ENCODE peak calls at places on chromosomes 12 and 14, in four cellular contexts. One of them, this sample, is unnamed.

GRCh38 chr12:32501835-32502333 is 102.5 kb downstream of the FGD4 start:
- DNase-seq in PC-3: no peak
- DNase-seq in OCI-LY7: no peak
- DNase-seq in BJ: peak; percentile 37
- DNase-seq in this sample: peak; percentile 39

GRCh38 chr14:66365388-66365787 is 120.8 kb upstream of the CCDC196 start:
- DNase-seq in PC-3: no peak
- DNase-seq in OCI-LY7: no peak
- DNase-seq in BJ: no peak
- DNase-seq in this sample: no peak

GRCh38 chr14:71478542-71478941 is 453.7 kb upstream of the RGS6 start:
- DNase-seq in PC-3: no peak
- DNase-seq in OCI-LY7: peak; percentile 7
- DNase-seq in BJ: no peak
- DNase-seq in this sample: peak; percentile 41

GRCh38 chr12:27284751-27285150 is 40.7 kb downstream of the STK38L start:
- DNase-seq in PC-3: peak; percentile 57
- DNase-seq in OCI-LY7: no peak
- DNase-seq in BJ: peak; percentile 16
- DNase-seq in this sample: peak; percentile 55

GRCh38 chr12:58564721-58565120 is 355.6 kb downstream of the LRIG3 start:
- DNase-seq in PC-3: peak; percentile 27
- DNase-seq in OCI-LY7: no peak
- DNase-seq in BJ: no peak
- DNase-seq in this sample: no peak

GRCh38 chr12:34397591-34398365 is 375.5 kb downstream of the ALG10 start:
- DNase-seq in PC-3: no peak
- DNase-seq in OCI-LY7: no peak
- DNase-seq in BJ: no peak
- DNase-seq in this sample: no peak

GRCh38 chr14:31128601-31129526 is 78.7 kb downstream of the HECTD1 start:
- DNase-seq in PC-3: no peak
- DNase-seq in OCI-LY7: peak; percentile 55
- DNase-seq in BJ: no peak
- DNase-seq in this sample: no peak

GRCh38 chr12:77724367-77724957 is 106.2 kb upstream of the NAV3 start:
- DNase-seq in PC-3: peak; percentile 60
- DNase-seq in OCI-LY7: peak; percentile 72
- DNase-seq in BJ: no peak
- DNase-seq in this sample: peak; percentile 13

GRCh38 chr12:110343114-110343513 is 60.4 kb downstream of the ANAPC7 start:
- DNase-seq in PC-3: no peak
- DNase-seq in OCI-LY7: no peak
- DNase-seq in BJ: no peak
- DNase-seq in this sample: no peak

GRCh38 chr12:5456025-5456424 is 24.1 kb downstream of the NTF3 start:
- DNase-seq in PC-3: no peak
- DNase-seq in OCI-LY7: no peak
- DNase-seq in BJ: no peak
- DNase-seq in this sample: no peak

GRCh38 chr14:59631237-59631636 is 54.6 kb upstream of the CCDC175 start:
- DNase-seq in PC-3: peak; percentile 58
- DNase-seq in OCI-LY7: peak; percentile 2
- DNase-seq in BJ: no peak
- DNase-seq in this sample: no peak

GRCh38 chr14:50347521-50347920 is 35.4 kb downstream of the DMAC2L start:
- DNase-seq in PC-3: peak; percentile 86
- DNase-seq in OCI-LY7: no peak
- DNase-seq in BJ: no peak
- DNase-seq in this sample: no peak

GRCh38 chr12:98401427-98401826 is 114.0 kb upstream of the TMPO start:
- DNase-seq in PC-3: no peak
- DNase-seq in OCI-LY7: peak; percentile 67
- DNase-seq in BJ: no peak
- DNase-seq in this sample: no peak

GRCh38 chr14:82528011-82528410 is 994.4 kb upstream of the SEL1L start:
- DNase-seq in PC-3: no peak
- DNase-seq in OCI-LY7: no peak
- DNase-seq in BJ: no peak
- DNase-seq in this sample: no peak

GRCh38 chr12:119949145-119949544 is 39.9 kb upstream of the BICDL1 start:
- DNase-seq in PC-3: no peak
- DNase-seq in OCI-LY7: no peak
- DNase-seq in BJ: no peak
- DNase-seq in this sample: no peak

GRCh38 chr12:113860950-113861349 is 105.2 kb downstream of the RBM19 start:
- DNase-seq in PC-3: no peak
- DNase-seq in OCI-LY7: no peak
- DNase-seq in BJ: no peak
- DNase-seq in this sample: peak; percentile 78

GRCh38 chr12:123056053-123056452 is 75.6 kb downstream of the ARL6IP4 start:
- DNase-seq in PC-3: no peak
- DNase-seq in OCI-LY7: no peak
- DNase-seq in BJ: no peak
- DNase-seq in this sample: no peak

GRCh38 chr12:113232232-113232615 is 11.0 kb downstream of the TPCN1 start:
- DNase-seq in PC-3: no peak
- DNase-seq in OCI-LY7: no peak
- DNase-seq in BJ: no peak
- DNase-seq in this sample: no peak

GRCh38 chr14:39233680-39234326 is at the start of gene MIA2:
- DNase-seq in PC-3: no peak
- DNase-seq in OCI-LY7: no peak
- DNase-seq in BJ: no peak
- DNase-seq in this sample: no peak

GRCh38 chr12:67338426-67338825 is 69.3 kb downstream of the CAND1 start:
- DNase-seq in PC-3: no peak
- DNase-seq in OCI-LY7: no peak
- DNase-seq in BJ: no peak
- DNase-seq in this sample: no peak

GRCh38 chr12:115541891-115542361 is 735.6 kb downstream of the MED13L start:
- DNase-seq in PC-3: peak; percentile 48
- DNase-seq in OCI-LY7: no peak
- DNase-seq in BJ: no peak
- DNase-seq in this sample: peak; percentile 33

GRCh38 chr14:55454264-55455151 is 14.1 kb upstream of the TBPL2 start:
- DNase-seq in PC-3: peak; percentile 96
- DNase-seq in OCI-LY7: no peak
- DNase-seq in BJ: no peak
- DNase-seq in this sample: no peak

GRCh38 chr12:43662736-43663135 is 95.9 kb downstream of the PUS7L start:
- DNase-seq in PC-3: no peak
- DNase-seq in OCI-LY7: no peak
- DNase-seq in BJ: no peak
- DNase-seq in this sample: no peak

GRCh38 chr12:49462103-49462739 is 76.6 kb upstream of the KCNH3 start:
- DNase-seq in PC-3: no peak
- DNase-seq in OCI-LY7: no peak
- DNase-seq in BJ: no peak
- DNase-seq in this sample: no peak

GRCh38 chr14:52079239-52079956 is 10.5 kb upstream of the NID2 start:
- DNase-seq in PC-3: peak; percentile 74
- DNase-seq in OCI-LY7: no peak
- DNase-seq in BJ: no peak
- DNase-seq in this sample: no peak

GRCh38 chr12:124593176-124593575 is 25.8 kb upstream of the NCOR2 start:
- DNase-seq in PC-3: no peak
- DNase-seq in OCI-LY7: no peak
- DNase-seq in BJ: no peak
- DNase-seq in this sample: no peak

GRCh38 chr14:93219103-93219726 is 12.2 kb downstream of the UBR7 start:
- DNase-seq in PC-3: peak; percentile 74
- DNase-seq in OCI-LY7: peak; percentile 77
- DNase-seq in BJ: peak; percentile 6
- DNase-seq in this sample: no peak

GRCh38 chr12:51923506-51924365 is 16.4 kb downstream of the ACVRL1 start:
- DNase-seq in PC-3: peak; percentile 22
- DNase-seq in OCI-LY7: peak; percentile 29
- DNase-seq in BJ: no peak
- DNase-seq in this sample: no peak

GRCh38 chr12:76878045-76878898 is 547 bp downstream of the CSRP2 start:
- DNase-seq in PC-3: peak; percentile 30
- DNase-seq in OCI-LY7: peak; percentile 59
- DNase-seq in BJ: no peak
- DNase-seq in this sample: no peak

GRCh38 chr12:64782181-64782580 is 23.0 kb upstream of the GNS start:
- DNase-seq in PC-3: no peak
- DNase-seq in OCI-LY7: no peak
- DNase-seq in BJ: no peak
- DNase-seq in this sample: no peak

GRCh38 chr12:27822076-27822712 is 42.2 kb upstream of the MANSC4 start:
- DNase-seq in PC-3: peak; percentile 99
- DNase-seq in OCI-LY7: peak; percentile 53
- DNase-seq in BJ: no peak
- DNase-seq in this sample: peak; percentile 28

GRCh38 chr12:54984602-54985376 is at the start of gene TESPA1:
- DNase-seq in PC-3: no peak
- DNase-seq in OCI-LY7: peak; percentile 96
- DNase-seq in BJ: no peak
- DNase-seq in this sample: no peak

GRCh38 chr12:52517888-52518287 is 2.3 kb downstream of the KRT5 start:
- DNase-seq in PC-3: no peak
- DNase-seq in OCI-LY7: no peak
- DNase-seq in BJ: no peak
- DNase-seq in this sample: no peak

GRCh38 chr12:62581288-62582064 is 114.8 kb downstream of the MON2 start:
- DNase-seq in PC-3: peak; percentile 65
- DNase-seq in OCI-LY7: peak; percentile 52
- DNase-seq in BJ: no peak
- DNase-seq in this sample: no peak

GRCh38 chr12:49201595-49202295 is 12.9 kb upstream of the TUBA1A start:
- DNase-seq in PC-3: peak; percentile 63
- DNase-seq in OCI-LY7: no peak
- DNase-seq in BJ: no peak
- DNase-seq in this sample: peak; percentile 42

GRCh38 chr12:78931466-78931990 is 67.0 kb downstream of the SYT1 start:
- DNase-seq in PC-3: no peak
- DNase-seq in OCI-LY7: no peak
- DNase-seq in BJ: no peak
- DNase-seq in this sample: no peak

GRCh38 chr12:45231515-45232145 is 15.7 kb downstream of the ANO6 start:
- DNase-seq in PC-3: peak; percentile 81
- DNase-seq in OCI-LY7: no peak
- DNase-seq in BJ: peak; percentile 69
- DNase-seq in this sample: peak; percentile 72
- H3K4me3 ChIP-seq in PC-3: peak overlapping the region; percentile 9
- H3K4me3 ChIP-seq in OCI-LY7: no peak overlapping the region
- H3K4me3 ChIP-seq in BJ: no peak overlapping the region
- H3K4me3 ChIP-seq in this sample: no peak overlapping the region

GRCh38 chr14:104345316-104346111 is 207.1 kb downstream of the KIF26A start:
- DNase-seq in PC-3: no peak
- DNase-seq in OCI-LY7: no peak
- DNase-seq in BJ: no peak
- DNase-seq in this sample: no peak
- TF ChIP-seq CTCF in PC-3: no peak
- TF ChIP-seq CTCF in OCI-LY7: no peak
- TF ChIP-seq CTCF in BJ: no peak
- TF ChIP-seq CTCF in this sample: no peak

GRCh38 chr14:21191809-21192446 is 36.1 kb upstream of the OR5AU1 start:
- DNase-seq in PC-3: peak; percentile 57
- DNase-seq in OCI-LY7: peak; percentile 92
- DNase-seq in BJ: peak; percentile 4
- DNase-seq in this sample: no peak
- H3K4me3 ChIP-seq in PC-3: peak overlapping the region; percentile 39
- H3K4me3 ChIP-seq in OCI-LY7: peak overlapping the region; percentile 58
- H3K4me3 ChIP-seq in BJ: peak overlapping the region; percentile 34
- H3K4me3 ChIP-seq in this sample: peak overlapping the region; percentile 29

DNA sequence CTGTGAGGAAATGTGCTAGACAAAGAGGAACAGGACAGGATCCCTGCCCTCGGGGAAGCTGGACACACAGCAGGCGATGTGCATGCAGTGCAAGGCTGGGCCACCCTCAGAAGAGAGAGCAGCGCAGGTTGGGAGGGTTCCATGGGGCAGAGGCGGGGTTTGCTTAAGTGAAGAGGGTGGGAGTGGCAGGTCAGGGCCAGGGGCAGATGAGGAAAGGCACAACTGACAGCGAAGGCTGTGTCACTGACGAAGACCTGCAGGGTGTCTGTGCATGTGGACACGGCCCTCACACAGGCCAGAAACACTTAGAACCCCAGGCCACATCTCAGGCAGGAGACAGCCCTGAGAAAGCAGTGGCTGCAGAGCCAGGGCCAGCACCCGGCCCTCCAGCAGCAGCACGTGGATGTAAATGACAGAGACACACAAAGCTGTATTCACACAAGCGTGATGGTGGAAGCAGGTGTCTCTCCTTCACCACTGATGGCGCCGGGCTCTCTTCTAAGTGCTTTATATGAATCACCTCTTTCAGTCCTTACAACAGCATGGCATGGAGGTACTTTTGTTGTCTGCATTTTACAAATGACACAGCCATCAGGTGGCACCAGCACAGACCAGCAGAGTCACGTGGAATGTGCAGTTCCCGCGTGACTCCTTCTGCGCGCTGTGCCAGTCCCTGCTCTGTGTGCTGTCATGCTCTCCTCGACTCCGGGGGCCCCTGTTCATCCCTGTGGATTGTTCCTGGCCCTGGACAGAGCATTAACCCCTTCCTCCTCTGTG is 54.5 kb downstream of the TSPAN11 start:
- DNase-seq in PC-3: no peak
- DNase-seq in OCI-LY7: peak; percentile 9
- DNase-seq in BJ: no peak
- DNase-seq in this sample: no peak
- TF ChIP-seq CTCF in PC-3: no peak
- TF ChIP-seq CTCF in OCI-LY7: no peak
- TF ChIP-seq CTCF in BJ: no peak
- TF ChIP-seq CTCF in this sample: no peak

GRCh38 chr14:101823511-101824120 is 62.1 kb downstream of the PPP2R5C start:
- DNase-seq in PC-3: no peak
- DNase-seq in OCI-LY7: peak; percentile 46
- DNase-seq in BJ: no peak
- DNase-seq in this sample: no peak

GRCh38 chr14:101821528-101821927 is 60.0 kb downstream of the PPP2R5C start:
- DNase-seq in PC-3: no peak
- DNase-seq in OCI-LY7: no peak
- DNase-seq in BJ: no peak
- DNase-seq in this sample: no peak

GRCh38 chr14:101824339-101824727 is 62.8 kb downstream of the PPP2R5C start:
- DNase-seq in PC-3: no peak
- DNase-seq in OCI-LY7: peak; percentile 47
- DNase-seq in BJ: no peak
- DNase-seq in this sample: no peak

GRCh38 chr14:101825797-101826196 is 64.3 kb downstream of the PPP2R5C start:
- DNase-seq in PC-3: no peak
- DNase-seq in OCI-LY7: no peak
- DNase-seq in BJ: no peak
- DNase-seq in this sample: no peak

DNA sequence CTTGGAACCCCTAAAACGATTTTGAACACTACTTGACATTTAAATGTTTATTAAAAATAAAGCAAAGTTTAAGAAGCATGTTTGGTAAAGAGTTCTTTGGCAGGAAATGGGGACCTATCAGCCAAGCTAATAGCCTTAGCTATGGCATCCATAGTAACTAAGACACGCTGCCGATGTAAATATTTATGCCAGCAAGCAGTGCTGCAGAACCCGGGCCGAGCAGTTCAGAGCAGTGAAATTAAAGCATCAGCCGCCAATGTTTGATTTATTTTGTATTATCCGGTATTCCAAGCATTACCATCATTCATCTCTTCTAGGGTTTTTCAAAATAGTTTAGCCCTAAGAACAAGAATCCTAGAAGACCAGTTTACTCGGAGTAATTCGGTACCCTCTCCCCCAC is 61.6 kb downstream of the PPP2R5C start:
- DNase-seq in PC-3: no peak
- DNase-seq in OCI-LY7: no peak
- DNase-seq in BJ: no peak
- DNase-seq in this sample: no peak
- H3K4me3 ChIP-seq in PC-3: no peak overlapping the region
- H3K4me3 ChIP-seq in OCI-LY7: peak overlapping the region; percentile 71
- H3K4me3 ChIP-seq in BJ: no peak overlapping the region
- H3K4me3 ChIP-seq in this sample: no peak overlapping the region